ENCODE peak calls at places on chromosomes 1 and 21, in four cellular contexts. U is fibroblast of lung, T is WTC11, R is Peyer's patch. M is an unnamed sample.

GRCh38 chr1:27689423-27690173 is 17.6 kb upstream of the IFI6 start:
- DNase-seq in U (peak), T (no peak), R (no peak), M (peak)

GRCh38 chr21:25772680-25773079 is 37.9 kb downstream of the GABPA start:
- DNase-seq in U (no peak), T (no peak), R (no peak), M (peak)

GRCh38 chr21:39849014-39849655 is 18.1 kb upstream of the PCP4 start:
- DNase-seq in U (no peak), T (no peak), R (no peak), M (no peak)

GRCh38 chr1:230345139-230345885 is 80.8 kb downstream of the PGBD5 start:
- DNase-seq in U (no peak), T (no peak), R (no peak), M (no peak)

GRCh38 chr1:185373813-185374524 is 56.9 kb upstream of the IVNS1ABP start:
- DNase-seq in U (peak), T (no peak), R (no peak), M (peak)

GRCh38 chr1:7290971-7291970 is 479.8 kb upstream of the VAMP3 start:
- DNase-seq in U (peak), T (no peak), R (no peak), M (peak)

GRCh38 chr1:4877426-4877825 is 223.0 kb downstream of the AJAP1 start:
- DNase-seq in U (no peak), T (no peak), R (no peak), M (no peak)

GRCh38 chr1:110337704-110338199 is 1.4 kb upstream of the RBM15 start:
- DNase-seq in U (no peak), T (peak), R (peak), M (no peak)

GRCh38 chr1:70518106-70518505 is 107.0 kb downstream of the CTH start:
- DNase-seq in U (no peak), T (no peak), R (no peak), M (no peak)

GRCh38 chr1:208101661-208102431 is 142.3 kb downstream of the PLXNA2 start:
- DNase-seq in U (peak), T (peak), R (peak), M (peak)

GRCh38 chr1:88973520-88974137 is 18.8 kb downstream of the KYAT3 start:
- DNase-seq in U (peak), T (no peak), R (no peak), M (peak)

GRCh38 chr21:16418663-16419062 is 688.9 kb downstream of the USP25 start:
- DNase-seq in U (no peak), T (no peak), R (no peak), M (no peak)

GRCh38 chr1:69967245-69967766 is 238.1 kb downstream of the LRRC40 start:
- DNase-seq in U (no peak), T (no peak), R (no peak), M (no peak)

GRCh38 chr1:77273891-77274290 is 7.9 kb upstream of the AK5 start:
- DNase-seq in U (peak), T (no peak), R (no peak), M (peak)

DNA sequence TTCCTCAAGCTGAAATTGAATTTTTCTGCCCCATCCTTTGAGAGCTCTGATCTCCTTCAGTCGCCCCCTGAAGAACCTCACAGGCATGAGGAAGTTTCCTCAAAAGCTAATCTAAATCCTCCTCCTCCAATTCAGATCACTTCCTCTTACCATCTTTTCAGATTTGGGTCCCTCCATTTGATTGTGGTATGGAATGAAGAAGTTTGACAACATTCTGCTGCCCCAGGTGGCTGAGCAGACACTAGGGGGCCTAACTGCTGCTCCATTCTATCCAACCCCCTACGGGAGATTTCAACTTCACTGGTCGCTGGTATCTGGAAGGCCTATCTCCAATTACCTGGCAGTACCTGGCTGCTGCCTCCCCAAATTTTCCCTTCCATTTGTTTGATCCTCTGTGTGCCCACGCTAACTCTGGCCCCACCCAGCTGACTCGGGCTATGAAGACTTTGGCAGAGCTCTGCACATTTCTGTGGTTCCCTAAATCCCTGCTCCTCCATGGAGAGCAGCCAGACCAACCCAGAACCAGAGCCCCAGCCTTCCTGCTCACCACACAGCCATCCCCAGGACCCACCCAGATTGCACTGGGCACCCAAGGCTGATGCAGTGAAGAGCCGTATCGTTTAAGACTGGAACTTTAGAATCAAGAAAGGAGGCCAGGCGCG is 7.8 kb downstream of the IRF6 start:
- DNase-seq in U (no peak), T (no peak), R (no peak), M (no peak)
- TF ChIP-seq CTCF in U (no peak), T (no peak), R (no peak), M (peak)

DNA sequence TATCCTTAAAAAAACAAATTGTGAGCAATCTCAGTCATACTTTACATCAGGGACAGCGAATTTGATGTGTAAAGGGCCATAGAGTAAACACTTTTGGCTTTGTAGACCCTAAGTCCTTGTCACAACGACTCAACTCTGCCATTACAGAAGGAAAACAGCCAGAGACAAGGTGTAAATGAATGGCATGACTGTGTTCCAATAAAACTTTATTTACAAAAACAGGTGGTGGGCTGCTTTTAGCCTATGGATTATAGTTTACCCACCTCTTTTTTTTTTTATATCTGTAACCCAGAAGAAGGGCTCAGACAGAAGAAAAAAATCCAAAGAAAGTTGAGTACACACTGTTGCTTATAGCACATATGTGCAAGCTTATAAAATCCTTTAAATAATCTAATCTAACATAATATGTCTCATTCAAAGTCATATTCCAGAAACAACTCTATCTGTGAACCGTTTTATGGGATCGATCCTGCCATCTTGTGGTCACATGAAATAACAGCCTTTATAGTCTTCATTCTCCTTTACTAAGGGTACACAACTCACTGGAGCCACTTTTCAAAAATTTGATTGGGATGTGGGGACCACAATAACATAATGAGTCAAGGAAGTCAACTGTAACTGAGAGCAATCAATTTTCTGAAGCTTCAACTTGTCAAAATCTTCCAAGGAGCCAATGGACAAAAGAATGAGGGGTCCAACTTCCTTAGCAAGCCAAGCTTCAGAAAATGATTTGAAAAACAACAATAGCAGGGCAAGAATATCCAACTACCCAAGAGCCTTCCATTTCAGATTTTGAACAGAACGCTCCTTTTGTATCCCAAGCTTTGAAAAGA is 142.2 kb upstream of the KRTAP19-8 start:
- DNase-seq in U (peak), T (no peak), R (no peak), M (peak)
- TF ChIP-seq CTCF in U (peak), T (peak), R (peak), M (peak)

GRCh38 chr1:159587461-159587951 is at the start of gene APCS:
- DNase-seq in U (no peak), T (no peak), R (no peak), M (no peak)

GRCh38 chr1:159594581-159594980 is 7.0 kb downstream of the APCS start:
- DNase-seq in U (no peak), T (no peak), R (no peak), M (peak)

GRCh38 chr1:159595006-159595405 is 7.4 kb downstream of the APCS start:
- DNase-seq in U (no peak), T (no peak), R (no peak), M (no peak)

GRCh38 chr1:159591981-159592380 is 4.4 kb downstream of the APCS start:
- DNase-seq in U (no peak), T (no peak), R (no peak), M (no peak)
- TF ChIP-seq CTCF in U (no peak), T (no peak), R (no peak), M (no peak)

DNA sequence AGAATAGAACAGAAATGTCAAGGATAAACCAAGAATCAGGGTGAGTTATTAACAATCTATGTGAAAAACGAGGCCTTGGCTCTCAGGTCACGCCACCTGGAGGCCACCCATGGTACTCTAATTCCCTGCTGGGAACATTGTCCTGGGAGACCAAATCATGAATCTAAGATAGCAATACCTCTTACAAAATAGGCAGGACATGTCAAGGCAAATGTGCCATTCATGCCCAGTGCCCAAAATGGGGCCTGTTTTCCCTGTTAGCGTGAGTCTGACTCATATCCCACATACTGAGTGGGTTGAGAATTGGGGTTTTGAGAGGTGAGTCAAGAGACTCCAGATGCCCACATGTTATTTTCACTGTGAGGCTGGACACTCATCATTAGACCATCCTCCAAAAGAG is 380.8 kb downstream of the HHIPL2 start:
- DNase-seq in U (peak), T (peak), R (no peak), M (peak)
- TF ChIP-seq CTCF in U (peak), T (peak), R (peak), M (peak)

GRCh38 chr1:80153762-80154555 is 1147.4 kb upstream of the ADGRL4 start:
- DNase-seq in U (no peak), T (peak), R (no peak), M (no peak)
- TF ChIP-seq CTCF in U (no peak), T (no peak), R (no peak), M (no peak)

GRCh38 chr1:245858683-245859509 is 648.2 kb downstream of the SMYD3 start:
- DNase-seq in U (peak), T (no peak), R (no peak), M (peak)
- TF ChIP-seq CTCF in U (peak), T (no peak), R (no peak), M (peak)

M was measured in fibroblast of pulmonary artery.